ENCODE peak calls at places on chromosome 3, in nine cellular contexts. K is CD8-positive, alpha-beta T cell; Q is thoracic aorta; B is body of pancreas; H is GM23338; G is MM.1S; W is left ventricle myocardium inferior; Z is lower lobe of right lung; X is transverse colon. U is an unnamed sample. For H3K36me3, the result is how much of the 10 kb centered on the place peaks cover.

GRCh38 chr3:31159331-31160039 is 265.0 kb upstream of the GADL1 start:
- DNase-seq in Z (no peak), X (no peak), G (no peak), K (no peak), Q (no peak), W (no peak), H (no peak), B (no peak), U (no peak)

GRCh38 chr3:100210777-100211145 is 50.0 kb upstream of the TBC1D23 start:
- DNase-seq in Z (no peak), B (no peak), W (no peak), Q (no peak), G (peak), K (no peak), H (peak), X (no peak), U (peak)

GRCh38 chr3:59726279-59726678 is 676.5 kb upstream of the CFAP20DC start:
- DNase-seq in Q (no peak), H (no peak), G (no peak), X (no peak), K (no peak), B (no peak), Z (no peak), W (no peak), U (peak)

GRCh38 chr3:149833241-149833640 is 20.2 kb downstream of the RNF13 start:
- DNase-seq in Z (no peak), X (no peak), Q (no peak), W (no peak), H (no peak), G (no peak), B (no peak), K (no peak), U (no peak)

GRCh38 chr3:181859518-181859917 is 147.8 kb downstream of the SOX2 start:
- DNase-seq in H (peak), W (no peak), Q (no peak), Z (no peak), K (no peak), X (no peak), B (no peak), G (no peak), U (no peak)

GRCh38 chr3:123331006-123331405 is 117.9 kb downstream of the ADCY5 start:
- DNase-seq in Q (no peak), K (no peak), W (peak), G (no peak), Z (peak), H (no peak), B (peak), X (no peak), U (no peak)

GRCh38 chr3:149291178-149291577 is 42.3 kb downstream of the TM4SF18 start:
- DNase-seq in Z (no peak), H (peak), B (no peak), K (no peak), W (no peak), G (peak), Q (no peak), X (no peak), U (no peak)

GRCh38 chr3:194957743-194958240 is 272.1 kb downstream of the FAM43A start:
- DNase-seq in B (no peak), Q (no peak), H (no peak), G (no peak), W (no peak), X (no peak), K (no peak), Z (no peak), U (no peak)

GRCh38 chr3:88987786-88988185 is 119.6 kb upstream of the EPHA3 start:
- DNase-seq in Q (no peak), X (no peak), H (no peak), K (no peak), W (no peak), B (no peak), G (no peak), Z (no peak), U (no peak)

GRCh38 chr3:71725279-71725991 is at the start of gene EIF4E3:
- DNase-seq in G (peak), H (peak), Q (no peak), B (peak), K (peak), X (peak), W (peak), Z (peak), U (no peak)

GRCh38 chr3:17500618-17501017 is 241.8 kb downstream of the TBC1D5 start:
- DNase-seq in X (no peak), B (no peak), G (no peak), Z (no peak), Q (no peak), H (no peak), W (no peak), K (no peak), U (no peak)

GRCh38 chr3:33100229-33100628 is 3.3 kb upstream of the GLB1 start:
- DNase-seq in B (no peak), X (no peak), Z (no peak), Q (no peak), H (no peak), W (no peak), G (no peak), K (no peak), U (no peak)

GRCh38 chr3:126509565-126510322 is 7.8 kb downstream of the UROC1 start:
- DNase-seq in H (no peak), W (no peak), Z (peak), K (no peak), X (no peak), G (no peak), B (no peak), Q (no peak), U (no peak)

GRCh38 chr3:178551916-178552321 is 15.7 kb downstream of the KCNMB2 start:
- DNase-seq in X (no peak), G (no peak), B (no peak), Z (no peak), K (no peak), Q (no peak), H (no peak), W (no peak), U (no peak)

GRCh38 chr3:186209810-186210752 is 101.2 kb upstream of the ETV5 start:
- DNase-seq in W (peak), G (no peak), B (peak), H (peak), Z (no peak), Q (no peak), X (peak), K (no peak), U (peak)

GRCh38 chr3:71868891-71869290 is 83.9 kb upstream of the PROK2 start:
- DNase-seq in X (no peak), W (no peak), K (no peak), B (no peak), H (no peak), Q (no peak), G (no peak), Z (no peak), U (no peak)

GRCh38 chr3:14651440-14652251 is at the start of gene CCDC174:
- DNase-seq in B (peak), K (peak), W (peak), G (peak), Q (peak), H (peak), X (peak), Z (peak), U (peak)

GRCh38 chr3:26246901-26247300 is 375.7 kb upstream of the LRRC3B start:
- DNase-seq in Z (no peak), H (no peak), B (no peak), Q (no peak), W (no peak), K (no peak), X (no peak), G (no peak), U (no peak)

GRCh38 chr3:130480736-130481135 is 36.2 kb upstream of the COL6A6 start:
- DNase-seq in G (no peak), X (no peak), H (peak), Q (no peak), Z (no peak), B (peak), W (no peak), K (no peak), U (no peak)

GRCh38 chr3:27483117-27484001 is 825 bp downstream of the SLC4A7 start:
- DNase-seq in H (peak), G (peak), B (peak), Z (peak), X (peak), W (peak), K (peak), Q (peak), U (peak)

GRCh38 chr3:34863485-34863884 is 775.8 kb upstream of the ARPP21 start:
- DNase-seq in Z (no peak), Q (no peak), B (no peak), H (no peak), W (no peak), G (no peak), X (no peak), K (no peak), U (no peak)

DNA sequence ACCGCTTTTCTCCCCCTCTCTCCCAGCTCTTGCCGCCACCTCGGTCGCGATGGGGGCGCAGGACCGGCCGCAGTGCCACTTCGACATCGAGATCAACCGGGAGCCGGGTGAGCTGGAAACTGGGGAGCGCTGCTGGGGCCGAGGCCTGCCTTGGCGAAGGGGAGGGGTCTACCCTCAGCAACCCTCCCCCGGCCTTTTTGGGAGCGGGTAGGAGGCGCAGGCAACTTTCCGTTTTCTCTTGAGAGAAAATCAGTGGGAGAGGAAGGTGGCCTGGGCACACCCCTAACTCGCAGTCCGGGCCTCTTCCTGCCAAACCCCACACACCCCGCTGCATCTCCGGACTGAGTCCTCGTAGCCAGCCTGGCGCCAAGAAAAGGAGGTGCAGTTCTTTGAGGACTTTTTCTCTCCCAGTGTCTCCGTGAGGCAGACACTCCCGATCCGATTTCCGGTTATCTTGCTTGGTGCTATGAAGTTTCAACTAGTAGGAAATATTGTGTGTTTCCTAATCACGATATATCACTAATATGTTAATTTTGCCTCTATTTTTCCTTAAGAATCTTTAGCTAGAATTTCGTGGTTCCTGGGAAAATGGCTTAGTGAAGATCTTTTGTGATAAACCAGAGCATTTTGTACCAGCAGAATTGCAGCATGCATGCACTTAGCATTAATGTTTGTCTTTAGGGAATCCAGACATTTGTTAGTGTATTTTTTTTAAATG is 631 bp downstream of the NKTR start:
- DNase-seq in Q (peak), G (peak), X (peak), H (peak), Z (peak), W (peak), K (peak), B (peak), U (no peak)
- TF ChIP-seq CTCF in Q (no peak), G (peak), X (peak), H (no peak), Z (peak), W (no peak), K (no peak), B (no peak), U (no peak)

GRCh38 chr3:9110802-9111201 is 138.6 kb downstream of the SRGAP3 start:
- DNase-seq in G (no peak), K (no peak), Q (no peak), X (no peak), B (no peak), Z (no peak), H (no peak), W (no peak), U (no peak)

GRCh38 chr3:9110316-9110715 is 139.1 kb downstream of the SRGAP3 start:
- DNase-seq in H (no peak), Q (no peak), X (no peak), B (no peak), K (no peak), G (no peak), Z (no peak), W (no peak), U (no peak)

GRCh38 chr3:9111349-9112265 is 137.8 kb downstream of the SRGAP3 start:
- DNase-seq in W (peak), H (peak), X (no peak), Z (no peak), K (no peak), G (no peak), Q (peak), B (no peak), U (no peak)

GRCh38 chr3:9116351-9116750 is 133.1 kb downstream of the SRGAP3 start:
- DNase-seq in B (no peak), K (no peak), H (no peak), W (no peak), X (no peak), Q (no peak), Z (no peak), G (no peak), U (no peak)

DNA sequence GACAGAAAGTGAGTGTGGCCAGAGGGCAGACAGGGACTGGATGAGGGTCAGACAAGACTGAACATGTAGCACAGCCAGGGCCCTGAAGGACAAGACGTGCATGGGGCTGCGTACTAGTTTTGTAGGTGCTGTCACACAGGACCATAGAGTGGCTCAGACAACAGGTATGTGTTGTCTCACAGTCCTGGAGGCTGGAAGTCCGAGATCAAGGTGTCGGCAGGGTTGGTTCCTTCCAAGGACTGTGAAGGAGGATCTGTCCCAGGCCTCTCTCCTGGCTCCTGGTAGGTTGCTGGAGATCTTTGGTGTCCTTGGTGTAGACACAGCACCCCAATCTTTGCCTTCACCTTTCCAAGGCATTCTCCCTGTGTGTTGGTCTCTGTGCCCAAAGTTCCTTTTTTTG is 136.4 kb downstream of the SRGAP3 start:
- DNase-seq in X (no peak), W (no peak), K (no peak), Q (no peak), B (no peak), Z (no peak), H (no peak), G (no peak), U (no peak)
- H3K36me3 ChIP-seq in X (under half), W (under half), K (under half), Q (under half), B (under half), Z (under half), H (under half), G (under half), U (under half)

GRCh38 chr3:110292102-110292501 is 779.5 kb upstream of the NECTIN3 start:
- DNase-seq in Z (no peak), W (no peak), X (no peak), Q (no peak), K (no peak), H (no peak), G (no peak), B (no peak), U (no peak)

GRCh38 chr3:110301781-110302180 is 769.8 kb upstream of the NECTIN3 start:
- DNase-seq in W (no peak), Q (no peak), H (no peak), Z (no peak), B (no peak), G (no peak), X (no peak), K (no peak), U (no peak)

GRCh38 chr3:110293660-110294059 is 778.0 kb upstream of the NECTIN3 start:
- DNase-seq in G (no peak), Q (no peak), X (no peak), W (no peak), K (no peak), Z (no peak), B (no peak), H (no peak), U (no peak)

GRCh38 chr3:110296885-110297284 is 774.7 kb upstream of the NECTIN3 start:
- DNase-seq in B (no peak), W (no peak), X (no peak), G (no peak), K (no peak), H (no peak), Z (peak), Q (no peak), U (no peak)
- TF ChIP-seq CTCF in B (no peak), W (no peak), X (no peak), G (no peak), K (no peak), H (no peak), Z (no peak), Q (no peak), U (no peak)

DNA sequence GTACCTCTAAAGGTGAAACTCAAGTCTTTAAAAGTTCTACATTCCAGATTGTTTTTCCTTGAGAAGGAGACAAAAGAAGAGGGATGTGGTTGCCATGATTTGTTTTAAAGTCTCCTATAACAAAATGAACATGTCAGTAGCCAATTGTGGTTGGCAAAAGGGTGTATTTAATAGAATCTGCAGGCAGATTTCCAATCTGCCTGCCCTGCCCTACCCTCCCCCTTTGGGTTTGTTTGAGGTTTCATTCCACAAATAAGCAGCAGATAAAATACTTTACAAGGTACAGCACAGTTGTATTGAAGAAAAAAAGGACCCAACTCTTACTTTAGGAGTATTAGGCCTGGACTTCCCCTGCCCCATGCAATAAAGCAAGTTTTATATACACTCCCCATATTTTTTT is 59.5 kb downstream of the MLH1 start:
- DNase-seq in X (no peak), B (no peak), Q (no peak), K (no peak), Z (no peak), W (no peak), H (no peak), G (no peak), U (no peak)
- H3K36me3 ChIP-seq in X (under half), B (under half), Q (under half), K (under half), Z (half or more), W (half or more), H (under half), G (under half), U (under half)